ENCODE peak calls at places on chromosomes 12 and 14, in four cellular contexts. G, L, R and N are unnamed samples.

GRCh38 chr14:68535404-68536024 is 257.4 kb downstream of the ZFP36L1 start:
- DNase-seq in G (no peak), L (peak), R (no peak), N (peak)

GRCh38 chr14:77979666-77980351 is 179.9 kb downstream of the ADCK1 start:
- DNase-seq in G (no peak), L (peak), R (no peak), N (no peak)

GRCh38 chr12:8057839-8058238 is 8.3 kb downstream of the C3AR1 start:
- DNase-seq in G (no peak), L (peak), R (no peak), N (no peak)

GRCh38 chr12:24062642-24063245 is 113.3 kb upstream of the SOX5 start:
- DNase-seq in G (no peak), L (no peak), R (no peak), N (no peak)

GRCh38 chr14:60106341-60106740 is 14.6 kb downstream of the PCNX4 start:
- DNase-seq in G (no peak), L (peak), R (no peak), N (no peak)

GRCh38 chr12:54337280-54337842 is 12.4 kb downstream of the COPZ1 start:
- DNase-seq in G (no peak), L (no peak), R (no peak), N (no peak)

GRCh38 chr12:127145929-127146789 is 1120.8 kb upstream of the TMEM132C start:
- DNase-seq in G (peak), L (peak), R (no peak), N (peak)

GRCh38 chr12:106051853-106052531 is 86.8 kb downstream of the NUAK1 start:
- DNase-seq in G (no peak), L (peak), R (no peak), N (no peak)

GRCh38 chr14:102252834-102253801 is 51.8 kb downstream of the MOK start:
- DNase-seq in G (no peak), L (no peak), R (no peak), N (no peak)

GRCh38 chr14:92401561-92401960 is 78.6 kb downstream of the SLC24A4 start:
- DNase-seq in G (no peak), L (no peak), R (no peak), N (no peak)

GRCh38 chr12:3207174-3207573 is 130.0 kb downstream of the TSPAN9 start:
- DNase-seq in G (no peak), L (no peak), R (no peak), N (no peak)

GRCh38 chr14:73457050-73457934 is 1.1 kb downstream of the NUMB start:
- DNase-seq in G (no peak), L (peak), R (peak), N (peak)

GRCh38 chr12:67540920-67541624 is 107.5 kb upstream of the DYRK2 start:
- DNase-seq in G (no peak), L (peak), R (no peak), N (no peak)

GRCh38 chr14:75715926-75716780 is 55.1 kb downstream of the TTLL5 start:
- DNase-seq in G (no peak), L (peak), R (no peak), N (peak)

GRCh38 chr14:92560106-92560865 is 46.7 kb downstream of the RIN3 start:
- DNase-seq in G (no peak), L (no peak), R (no peak), N (no peak)

GRCh38 chr12:54024581-54024980 is 3.7 kb upstream of the HOXC6 start:
- DNase-seq in G (no peak), L (no peak), R (no peak), N (no peak)